ENCODE peak calls at places on chromosomes 6 and 20, in eight cellular contexts. N, X, L, B, Z, H, D and W are unnamed samples.

GRCh38 chr6:53793318-53793975 is 1.4 kb upstream of the LRRC1 start:
- DNase-seq in Z (peak; percentile 81), L (peak; percentile 80), N (peak; percentile 67), X (peak; percentile 68), D (peak; percentile 96), H (no peak), B (peak; percentile 70), W (no peak)

GRCh38 chr6:39909701-39910100 is 24.6 kb downstream of the MOCS1 start:
- DNase-seq in D (no peak), Z (no peak), X (no peak), N (peak; percentile 39), H (no peak), B (no peak), L (no peak), W (no peak)

GRCh38 chr20:58647162-58647813 is 3.8 kb upstream of the STX16 start:
- DNase-seq in D (no peak), H (no peak), Z (no peak), X (no peak), N (peak; percentile 44), B (no peak), L (no peak), W (peak; percentile 83)

GRCh38 chr20:17910828-17911294 is 57.7 kb downstream of the SNX5 start:
- DNase-seq in X (no peak), B (no peak), Z (no peak), L (no peak), N (peak; percentile 80), D (no peak), H (no peak), W (no peak)

GRCh38 chr6:138948780-138949179 is 39.3 kb downstream of the REPS1 start:
- DNase-seq in D (no peak), L (no peak), H (no peak), N (no peak), Z (no peak), X (no peak), B (no peak), W (no peak)

GRCh38 chr6:108937170-108937569 is 88.9 kb downstream of the ARMC2 start:
- DNase-seq in X (peak; percentile 15), B (no peak), L (no peak), Z (no peak), N (no peak), D (no peak), H (no peak), W (no peak)

GRCh38 chr20:62303327-62304226 is 780 bp downstream of the ADRM1 start:
- DNase-seq in H (no peak), B (peak; percentile 23), Z (no peak), L (no peak), N (peak; percentile 75), D (peak; percentile 89), X (no peak), W (no peak)

GRCh38 chr6:164286021-164286420 is 871.5 kb downstream of the QKI start:
- DNase-seq in L (no peak), D (no peak), B (no peak), H (no peak), N (no peak), X (no peak), Z (no peak), W (no peak)

GRCh38 chr6:53744321-53744720 is 50.5 kb upstream of the LRRC1 start:
- DNase-seq in Z (peak; percentile 39), X (no peak), H (no peak), L (no peak), N (no peak), D (no peak), B (no peak), W (no peak)

GRCh38 chr6:38184780-38185080 is 365.2 kb downstream of the ZFAND3 start:
- DNase-seq in Z (no peak), L (no peak), H (peak; percentile 35), X (no peak), B (no peak), N (no peak), D (no peak), W (no peak)
- H3K27ac ChIP-seq in Z (no peak overlapping the region), L (no peak overlapping the region), H (no peak overlapping the region), X (no peak overlapping the region), B (no peak overlapping the region), N (no peak overlapping the region), D (no peak overlapping the region), W (no peak overlapping the region)

DNA sequence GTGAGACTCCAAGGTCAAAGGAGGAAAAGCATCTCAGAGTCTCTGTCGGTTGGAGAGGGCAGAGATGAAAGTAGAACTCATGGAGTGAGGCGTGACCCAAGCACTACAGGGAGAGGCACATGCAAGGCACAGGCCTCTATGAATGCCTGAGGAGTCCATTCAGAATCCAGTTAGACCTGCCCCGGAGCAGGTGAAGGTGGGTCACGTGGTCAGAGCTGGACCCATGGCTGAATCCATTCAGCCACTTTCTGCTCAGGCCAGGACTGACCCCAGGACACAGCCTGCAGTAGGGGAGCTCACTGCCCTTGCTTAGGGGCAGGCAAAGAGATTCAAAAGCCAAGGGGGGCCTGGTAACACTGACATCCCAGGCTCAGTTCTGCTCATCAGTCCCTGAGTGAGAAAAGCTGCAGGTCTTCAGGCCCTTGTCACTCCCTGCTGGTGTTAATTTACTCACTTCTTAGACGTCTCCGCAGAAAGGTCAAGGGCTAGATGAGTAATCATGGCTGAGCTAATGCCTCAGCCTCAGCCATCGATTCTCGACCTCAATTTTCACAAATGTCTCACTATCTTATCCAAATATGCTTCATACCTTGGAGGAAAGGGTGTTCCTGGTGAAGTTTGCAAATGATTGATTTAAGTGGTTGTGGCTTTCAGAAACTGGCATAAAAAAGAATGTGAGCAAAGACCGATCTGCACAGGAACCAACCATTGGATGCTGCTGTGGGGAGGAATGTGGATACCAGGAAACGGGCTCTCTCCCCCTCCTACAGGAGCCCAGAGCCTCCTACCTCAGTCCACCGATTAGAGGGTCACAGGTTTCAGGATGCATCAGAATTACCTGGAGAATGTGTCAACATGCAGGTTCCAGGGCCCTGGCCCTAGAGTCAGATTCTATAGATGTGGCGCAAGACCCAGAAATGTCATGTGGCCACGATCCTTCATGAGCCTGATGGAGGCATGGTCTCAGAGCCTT is 584.4 kb downstream of the PTPRT start:
- DNase-seq in Z (no peak), L (no peak), B (no peak), X (no peak), D (no peak), H (no peak), N (no peak), W (no peak)
- H3K36me3 ChIP-seq in Z (no peaks in the 10 kb centered on the region), L (no peaks in the 10 kb centered on the region), B (no peaks in the 10 kb centered on the region), X (no peaks in the 10 kb centered on the region), D (no peaks in the 10 kb centered on the region), H (no peaks in the 10 kb centered on the region), N (no peaks in the 10 kb centered on the region), W (no peaks in the 10 kb centered on the region)

DNA sequence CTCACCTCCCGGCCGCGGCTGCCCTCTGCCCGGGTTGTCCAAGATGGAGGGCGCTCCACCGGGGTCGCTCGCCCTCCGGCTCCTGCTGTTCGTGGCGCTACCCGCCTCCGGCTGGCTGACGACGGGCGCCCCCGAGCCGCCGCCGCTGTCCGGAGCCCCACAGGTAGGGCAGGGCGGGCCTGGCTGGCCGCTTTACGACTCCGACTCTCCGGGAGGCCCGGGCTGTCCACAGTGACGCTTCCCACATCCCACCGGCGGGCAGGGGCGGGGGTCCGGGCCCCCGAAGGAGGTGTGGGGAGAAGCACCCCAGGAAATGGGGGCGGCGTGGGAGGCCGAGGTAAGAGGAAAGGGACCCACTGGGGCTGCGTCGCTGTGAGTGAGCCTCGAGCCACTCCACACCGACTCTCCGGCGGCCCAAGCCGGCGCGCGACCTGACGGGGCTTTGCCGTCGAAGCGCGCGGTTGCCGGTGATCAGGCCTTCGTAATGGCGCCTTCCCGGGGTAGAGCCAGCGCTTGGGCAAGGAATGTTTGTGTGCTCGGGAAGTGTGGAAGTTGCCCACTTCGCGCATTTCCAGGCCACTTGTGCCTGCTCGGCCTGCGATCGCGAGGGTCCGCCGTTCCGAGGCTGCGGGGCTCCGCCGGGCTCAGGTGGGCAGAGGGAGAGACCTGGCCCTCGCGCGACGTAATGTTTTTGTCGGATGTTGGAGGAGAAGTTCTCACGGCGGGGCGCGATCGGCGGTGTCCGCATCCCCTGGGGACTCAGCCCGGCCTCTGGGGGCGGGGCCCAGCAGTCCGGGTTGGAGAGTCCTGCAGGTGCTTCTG is at the start of gene GINM1:
- DNase-seq in N (peak; percentile 77), X (no peak), L (peak; percentile 63), H (peak; percentile 91), B (peak; percentile 66), Z (peak; percentile 48), D (peak; percentile 44), W (no peak)
- TF ChIP-seq POLR2AphosphoS5 in N (peak; percentile 84), X (peak; percentile 68), L (peak; percentile 49), H (peak; percentile 75), B (peak; percentile 74), Z (no peak), D (peak; percentile 51), W (no peak)

GRCh38 chr6:106134906-106135634 is 48.9 kb downstream of the PRDM1 start:
- DNase-seq in H (no peak), D (peak; percentile 53), Z (no peak), X (peak; percentile 56), N (no peak), L (no peak), B (peak; percentile 68), W (no peak)
- H3K27ac ChIP-seq in H (no peak overlapping the region), D (no peak overlapping the region), Z (no peak overlapping the region), X (peak overlapping the region; percentile 25), N (no peak overlapping the region), L (no peak overlapping the region), B (no peak overlapping the region), W (no peak overlapping the region)

DNA sequence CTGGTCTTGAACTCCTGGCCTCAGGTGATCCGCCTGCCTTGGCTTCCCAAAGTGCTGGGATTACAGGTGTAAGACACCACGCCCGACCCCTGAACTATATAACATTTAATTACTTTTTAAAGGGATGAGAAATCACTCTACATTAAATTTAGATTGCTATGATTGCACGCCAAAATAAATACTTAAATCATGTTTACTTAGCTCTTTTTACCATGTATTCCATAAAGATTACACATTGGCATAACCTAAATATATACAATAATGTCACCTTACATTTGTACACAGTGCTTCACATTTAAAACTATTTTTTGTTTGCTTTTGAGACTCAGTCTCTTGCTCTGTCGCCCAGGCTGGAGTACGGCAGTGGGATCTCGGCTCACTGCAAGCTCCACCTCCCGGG is 86.4 kb downstream of the IRAK1BP1 start:
- DNase-seq in D (no peak), L (no peak), X (no peak), Z (no peak), H (no peak), N (no peak), B (no peak), W (no peak)
- H3K36me3 ChIP-seq in D (peaks cover 7% of the 10 kb centered on the region), L (peaks cover 26% of the 10 kb centered on the region), X (peaks cover 19% of the 10 kb centered on the region), Z (peaks cover 9% of the 10 kb centered on the region), H (peaks cover 69% of the 10 kb centered on the region), N (peaks cover 97% of the 10 kb centered on the region), B (peaks cover 1% of the 10 kb centered on the region), W (peaks cover 77% of the 10 kb centered on the region)